ENCODE peak calls at places on chromosome 15, in six cellular contexts. One of them, this sample, is unnamed.

GRCh38 chr15:31304074-31304648 is 22.5 kb upstream of the KLF13 start:
- DNase-seq in EH: no peak
- DNase-seq in mesothelial cell of epicardium: no peak
- DNase-seq in HS-5: no peak
- DNase-seq in heart right ventricle: no peak
- DNase-seq in activated CD4-positive, alpha-beta memory T cell treated with anti-CD3 and anti-CD28 coated beads for 36 hours: no peak
- DNase-seq in this sample: no peak

GRCh38 chr15:68572309-68572708 is 6.5 kb upstream of the CORO2B start:
- DNase-seq in heart right ventricle: no peak
- DNase-seq in EH: no peak
- DNase-seq in mesothelial cell of epicardium: no peak
- DNase-seq in HS-5: no peak
- DNase-seq in activated CD4-positive, alpha-beta memory T cell treated with anti-CD3 and anti-CD28 coated beads for 36 hours: no peak
- DNase-seq in this sample: no peak

GRCh38 chr15:94177112-94177511 is 54.2 kb upstream of the MCTP2 start:
- DNase-seq in mesothelial cell of epicardium: no peak
- DNase-seq in activated CD4-positive, alpha-beta memory T cell treated with anti-CD3 and anti-CD28 coated beads for 36 hours: no peak
- DNase-seq in EH: peak; percentile 9
- DNase-seq in heart right ventricle: no peak
- DNase-seq in HS-5: no peak
- DNase-seq in this sample: no peak

GRCh38 chr15:41775651-41776050 is 1.4 kb downstream of the MAPKBP1 start:
- DNase-seq in HS-5: no peak
- DNase-seq in activated CD4-positive, alpha-beta memory T cell treated with anti-CD3 and anti-CD28 coated beads for 36 hours: no peak
- DNase-seq in EH: no peak
- DNase-seq in heart right ventricle: no peak
- DNase-seq in mesothelial cell of epicardium: no peak
- DNase-seq in this sample: no peak

GRCh38 chr15:90425726-90426346 is 37.8 kb downstream of the IQGAP1 start:
- DNase-seq in heart right ventricle: no peak
- DNase-seq in mesothelial cell of epicardium: no peak
- DNase-seq in activated CD4-positive, alpha-beta memory T cell treated with anti-CD3 and anti-CD28 coated beads for 36 hours: no peak
- DNase-seq in EH: peak; percentile 46
- DNase-seq in HS-5: no peak
- DNase-seq in this sample: no peak

GRCh38 chr15:69940441-69940785 is 157.3 kb downstream of the TLE3 start:
- DNase-seq in HS-5: no peak
- DNase-seq in EH: no peak
- DNase-seq in mesothelial cell of epicardium: no peak
- DNase-seq in heart right ventricle: no peak
- DNase-seq in activated CD4-positive, alpha-beta memory T cell treated with anti-CD3 and anti-CD28 coated beads for 36 hours: no peak
- DNase-seq in this sample: no peak

GRCh38 chr15:92616621-92617179 is 38.9 kb downstream of the FAM174B start:
- DNase-seq in mesothelial cell of epicardium: no peak
- DNase-seq in heart right ventricle: no peak
- DNase-seq in HS-5: no peak
- DNase-seq in activated CD4-positive, alpha-beta memory T cell treated with anti-CD3 and anti-CD28 coated beads for 36 hours: no peak
- DNase-seq in EH: no peak
- DNase-seq in this sample: no peak

GRCh38 chr15:90718232-90718631 is 1.1 kb downstream of the BLM start:
- DNase-seq in heart right ventricle: no peak
- DNase-seq in mesothelial cell of epicardium: no peak
- DNase-seq in EH: no peak
- DNase-seq in HS-5: no peak
- DNase-seq in activated CD4-positive, alpha-beta memory T cell treated with anti-CD3 and anti-CD28 coated beads for 36 hours: no peak
- DNase-seq in this sample: no peak

GRCh38 chr15:100115711-100116090 is 226.1 kb downstream of the ADAMTS17 start:
- DNase-seq in mesothelial cell of epicardium: no peak
- DNase-seq in HS-5: no peak
- DNase-seq in activated CD4-positive, alpha-beta memory T cell treated with anti-CD3 and anti-CD28 coated beads for 36 hours: no peak
- DNase-seq in EH: no peak
- DNase-seq in heart right ventricle: no peak
- DNase-seq in this sample: no peak

GRCh38 chr15:45393851-45394250 is 15.5 kb upstream of the GATM start:
- DNase-seq in EH: no peak
- DNase-seq in mesothelial cell of epicardium: no peak
- DNase-seq in HS-5: no peak
- DNase-seq in activated CD4-positive, alpha-beta memory T cell treated with anti-CD3 and anti-CD28 coated beads for 36 hours: no peak
- DNase-seq in heart right ventricle: no peak
- DNase-seq in this sample: no peak

GRCh38 chr15:28086175-28086703 is 12.9 kb downstream of the OCA2 start:
- DNase-seq in HS-5: no peak
- DNase-seq in EH: peak; percentile 67
- DNase-seq in mesothelial cell of epicardium: no peak
- DNase-seq in activated CD4-positive, alpha-beta memory T cell treated with anti-CD3 and anti-CD28 coated beads for 36 hours: peak; percentile 61
- DNase-seq in heart right ventricle: no peak
- DNase-seq in this sample: peak; percentile 15

GRCh38 chr15:59687831-59688230 is 1.3 kb downstream of the BNIP2 start:
- DNase-seq in HS-5: no peak
- DNase-seq in EH: peak; percentile 55
- DNase-seq in activated CD4-positive, alpha-beta memory T cell treated with anti-CD3 and anti-CD28 coated beads for 36 hours: peak; percentile 43
- DNase-seq in mesothelial cell of epicardium: no peak
- DNase-seq in heart right ventricle: no peak
- DNase-seq in this sample: peak; percentile 6

GRCh38 chr15:79171320-79172031 is 80.9 kb upstream of the RASGRF1 start:
- DNase-seq in mesothelial cell of epicardium: no peak
- DNase-seq in HS-5: no peak
- DNase-seq in EH: no peak
- DNase-seq in heart right ventricle: no peak
- DNase-seq in activated CD4-positive, alpha-beta memory T cell treated with anti-CD3 and anti-CD28 coated beads for 36 hours: no peak
- DNase-seq in this sample: no peak

GRCh38 chr15:25705430-25706115 is 157.6 kb downstream of the ATP10A start:
- DNase-seq in EH: no peak
- DNase-seq in mesothelial cell of epicardium: no peak
- DNase-seq in activated CD4-positive, alpha-beta memory T cell treated with anti-CD3 and anti-CD28 coated beads for 36 hours: no peak
- DNase-seq in heart right ventricle: no peak
- DNase-seq in HS-5: no peak
- DNase-seq in this sample: no peak

GRCh38 chr15:94297543-94297942 is 66.2 kb downstream of the MCTP2 start:
- DNase-seq in mesothelial cell of epicardium: no peak
- DNase-seq in activated CD4-positive, alpha-beta memory T cell treated with anti-CD3 and anti-CD28 coated beads for 36 hours: no peak
- DNase-seq in EH: no peak
- DNase-seq in HS-5: no peak
- DNase-seq in heart right ventricle: no peak
- DNase-seq in this sample: no peak

GRCh38 chr15:59555696-59556095 is 55.9 kb upstream of the GCNT3 start:
- DNase-seq in mesothelial cell of epicardium: no peak
- DNase-seq in activated CD4-positive, alpha-beta memory T cell treated with anti-CD3 and anti-CD28 coated beads for 36 hours: no peak
- DNase-seq in HS-5: peak; percentile 29
- DNase-seq in heart right ventricle: no peak
- DNase-seq in EH: no peak
- DNase-seq in this sample: no peak

This sample was measured in HFF-Myc.